ENCODE peak calls at places on chromosomes 2 and 18, in five cellular contexts. Q, I, E, T and O are unnamed samples.

GRCh38 chr18:32201936-32202335 is 12.1 kb downstream of the MEP1B start:
- DNase-seq in E (no peak), T (no peak), Q (no peak), I (no peak), O (no peak)

GRCh38 chr18:5961097-5961827 is 65.9 kb upstream of the TMEM200C start:
- DNase-seq in T (no peak), E (no peak), Q (no peak), I (no peak), O (no peak)

GRCh38 chr2:3738454-3738853 is 35.1 kb downstream of the DCDC2C start:
- DNase-seq in T (peak), Q (peak), E (peak), I (no peak), O (peak)

GRCh38 chr2:239846789-239847676 is 178.1 kb downstream of the NDUFA10 start:
- DNase-seq in Q (no peak), T (no peak), E (no peak), I (no peak), O (no peak)

GRCh38 chr2:120778244-120778643 is 42.6 kb downstream of the GLI2 start:
- DNase-seq in E (no peak), Q (no peak), I (no peak), T (peak), O (no peak)

GRCh38 chr2:64750001-64750816 is 96.5 kb upstream of the SERTAD2 start:
- DNase-seq in E (peak), I (peak), Q (peak), T (peak), O (peak)

GRCh38 chr18:8400193-8400752 is 209.0 kb upstream of the RAB12 start:
- DNase-seq in Q (no peak), E (no peak), I (no peak), T (no peak), O (no peak)

GRCh38 chr2:171523969-171524401 is 1.7 kb downstream of the CYBRD1 start:
- DNase-seq in T (peak), I (no peak), E (peak), Q (peak), O (peak)

GRCh38 chr2:214293593-214293992 is 117.3 kb upstream of the VWC2L start:
- DNase-seq in E (no peak), T (no peak), Q (no peak), I (no peak), O (no peak)

GRCh38 chr2:105369777-105370690 is 28.8 kb downstream of the FHL2 start:
- DNase-seq in E (peak), Q (peak), T (peak), I (peak), O (peak)

GRCh38 chr18:14999085-14999975 is 251.4 kb downstream of the ANKRD30B start:
- DNase-seq in I (no peak), T (no peak), E (no peak), Q (no peak), O (no peak)
- H3K4me3 ChIP-seq in I (no peak), T (no peak), E (no peak), Q (no peak), O (no peak)

GRCh38 chr2:237414056-237414661 is at the start of gene COL6A3:
- DNase-seq in I (no peak), T (peak), Q (peak), E (peak), O (no peak)

GRCh38 chr2:237410949-237411635 is 2.9 kb downstream of the COL6A3 start:
- DNase-seq in Q (no peak), T (peak), E (peak), I (no peak), O (no peak)

GRCh38 chr2:237411683-237412349 is 2.1 kb downstream of the COL6A3 start:
- DNase-seq in I (no peak), E (peak), T (peak), Q (no peak), O (no peak)

GRCh38 chr2:237412646-237413292 is 1.2 kb downstream of the COL6A3 start:
- DNase-seq in E (no peak), T (no peak), Q (no peak), I (no peak), O (no peak)

DNA sequence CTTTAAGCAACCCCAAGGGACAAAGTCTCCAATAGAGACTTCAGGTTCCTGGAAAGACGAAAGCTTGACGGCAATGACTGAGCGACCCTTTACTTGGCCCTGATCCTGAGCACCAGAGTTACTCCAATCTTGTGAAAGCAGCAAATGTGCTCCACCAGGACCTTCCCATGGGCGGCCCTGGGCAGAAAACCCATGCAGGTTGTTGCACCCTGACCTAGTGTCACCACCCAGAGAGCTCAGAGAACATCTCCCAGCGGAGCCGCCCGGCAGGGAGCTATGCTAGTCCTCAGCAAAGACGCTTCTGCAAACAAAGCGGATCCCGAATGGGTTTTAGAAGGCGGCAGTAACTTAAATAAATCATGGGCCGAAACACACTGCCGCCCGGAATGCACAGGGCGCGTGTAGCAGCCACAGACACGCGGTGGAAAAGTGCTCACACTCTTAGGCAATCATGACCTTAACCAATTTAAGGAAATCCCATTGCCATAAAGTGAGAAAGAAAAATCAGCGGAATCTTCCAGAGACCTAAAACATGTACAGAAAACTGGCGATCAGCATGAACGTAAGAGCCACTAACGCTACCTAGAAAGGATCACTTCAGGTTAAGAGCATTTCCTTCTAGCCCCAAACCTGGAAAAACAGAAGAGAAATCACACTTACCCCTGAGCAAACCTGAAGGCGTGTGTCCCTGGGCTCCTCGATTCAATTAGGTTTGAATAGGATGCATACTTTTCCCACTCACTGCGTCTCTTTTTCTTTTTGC is 490 bp downstream of the COL6A3 start:
- DNase-seq in T (peak), E (peak), Q (no peak), I (no peak), O (no peak)
- H3K4me3 ChIP-seq in T (peak), E (peak), Q (no peak), I (no peak), O (no peak)

GRCh38 chr2:233354971-233355574 is 779 bp downstream of the DGKD start:
- DNase-seq in T (peak), Q (peak), E (peak), I (peak), O (peak)

GRCh38 chr2:233358335-233358734 is 4.0 kb downstream of the DGKD start:
- DNase-seq in T (no peak), E (no peak), Q (no peak), I (no peak), O (no peak)

GRCh38 chr2:233355916-233356315 is 1.6 kb downstream of the DGKD start:
- DNase-seq in I (no peak), T (no peak), Q (no peak), E (no peak), O (no peak)

GRCh38 chr2:233358864-233359386 is 4.6 kb downstream of the DGKD start:
- DNase-seq in Q (no peak), I (no peak), T (no peak), E (no peak), O (no peak)

DNA sequence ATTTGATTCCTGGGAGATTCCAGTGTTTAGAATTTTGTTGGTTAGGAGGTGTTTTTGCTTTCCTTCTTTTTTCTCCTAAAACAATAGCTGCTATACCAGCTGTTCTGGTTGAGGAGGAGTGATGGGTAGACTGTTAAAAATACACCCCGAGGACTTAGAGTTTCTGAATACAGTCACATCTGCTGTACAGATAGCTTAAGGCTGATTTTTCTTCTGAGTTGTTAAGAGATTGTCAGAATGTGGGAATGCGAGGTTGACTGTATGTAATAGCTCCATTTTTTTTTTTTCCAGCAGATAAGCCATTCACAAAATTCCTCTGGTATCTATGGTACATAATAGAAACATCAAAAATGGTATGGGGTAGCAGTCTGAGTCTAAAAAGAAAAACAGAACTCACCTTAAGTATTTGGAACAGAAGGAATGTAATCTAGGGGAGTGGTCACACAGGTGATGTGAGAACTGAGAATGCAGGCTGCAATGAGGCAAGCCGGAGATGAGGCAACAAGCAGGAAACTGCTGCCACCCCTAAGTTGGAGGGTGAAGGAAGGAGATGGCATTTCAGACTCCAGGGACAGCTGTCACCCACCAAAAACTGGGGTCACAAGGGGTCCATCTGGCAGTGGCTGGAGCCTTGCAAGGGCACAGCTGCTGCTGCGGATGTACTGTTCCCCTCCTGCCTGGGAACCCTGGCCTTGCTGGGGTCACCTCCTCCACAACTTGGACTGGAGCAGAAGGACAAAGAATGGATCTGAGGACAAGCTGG is 2.4 kb downstream of the DGKD start:
- DNase-seq in T (peak), I (no peak), Q (no peak), E (no peak), O (peak)
- H3K4me3 ChIP-seq in T (no peak), I (no peak), Q (no peak), E (no peak), O (no peak)

DNA sequence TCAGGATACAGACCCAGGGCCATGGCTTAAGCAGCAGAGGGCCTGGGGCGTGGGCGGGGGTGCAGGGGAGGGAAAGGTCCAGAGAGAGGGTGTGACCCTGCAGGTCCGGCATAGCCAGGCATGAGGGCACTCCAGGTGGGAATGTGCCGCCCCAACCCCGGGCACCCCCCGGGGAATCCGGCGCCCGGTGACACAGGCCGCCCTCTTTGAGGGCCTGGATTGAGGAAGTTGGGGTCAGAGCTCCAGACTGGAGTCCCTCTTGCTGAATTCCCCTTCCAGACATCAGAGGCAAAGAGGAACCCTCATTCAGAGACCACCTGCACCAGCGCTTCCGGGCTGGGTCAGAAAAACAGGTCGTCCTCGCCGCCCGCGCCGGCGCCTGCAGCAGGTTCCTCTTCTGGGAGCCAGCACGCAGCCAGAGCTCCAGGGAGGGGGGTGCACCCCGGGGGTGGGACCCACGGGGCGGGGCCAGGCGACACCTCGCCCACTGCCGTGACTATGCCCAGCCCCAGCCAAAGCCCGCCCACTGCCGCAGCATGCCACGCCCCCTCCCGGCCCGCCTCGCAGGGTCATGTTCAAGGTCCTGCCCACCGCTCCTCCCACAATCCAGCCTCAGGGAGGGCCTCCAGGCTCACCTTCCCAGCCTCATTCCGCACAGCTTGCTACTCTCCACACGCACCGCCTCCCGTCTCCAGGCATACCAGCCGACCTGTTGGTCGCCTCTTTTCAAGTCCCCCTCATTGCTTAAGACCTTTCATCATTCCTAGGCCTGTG is 98.3 kb upstream of the ID2 start:
- DNase-seq in Q (peak), I (peak), E (peak), T (no peak), O (peak)
- H3K4me3 ChIP-seq in Q (no peak), I (no peak), E (peak), T (no peak), O (no peak)

DNA sequence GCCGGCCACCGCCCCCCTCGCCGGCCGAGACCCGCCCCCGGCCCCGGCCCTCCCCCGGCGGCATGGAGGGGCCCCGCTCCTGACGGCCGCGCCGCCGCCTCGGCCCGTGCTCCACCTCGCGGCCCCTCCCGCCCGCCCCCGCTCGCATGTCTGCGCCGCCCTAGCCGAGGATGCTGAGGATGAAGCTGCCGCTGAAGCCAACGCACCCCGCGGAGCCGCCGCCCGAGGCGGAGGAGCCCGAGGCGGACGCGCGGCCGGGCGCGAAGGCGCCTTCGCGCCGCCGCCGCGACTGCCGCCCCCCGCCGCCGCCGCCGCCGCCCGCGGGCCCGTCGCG is 397 bp downstream of the ZCCHC2 start:
- DNase-seq in I (no peak), E (no peak), Q (no peak), T (no peak), O (no peak)
- H3K4me3 ChIP-seq in I (no peak), E (peak), Q (peak), T (peak), O (no peak)

GRCh38 chr18:29176681-29177080 is 999.8 kb upstream of the CDH2 start:
- DNase-seq in T (no peak), Q (no peak), I (no peak), E (peak), O (no peak)

GRCh38 chr18:29185801-29186200 is 1008.9 kb upstream of the CDH2 start:
- DNase-seq in E (no peak), T (no peak), I (no peak), Q (no peak), O (no peak)

GRCh38 chr18:29184654-29185053 is 1007.7 kb upstream of the CDH2 start:
- DNase-seq in I (no peak), E (peak), T (no peak), Q (no peak), O (no peak)

DNA sequence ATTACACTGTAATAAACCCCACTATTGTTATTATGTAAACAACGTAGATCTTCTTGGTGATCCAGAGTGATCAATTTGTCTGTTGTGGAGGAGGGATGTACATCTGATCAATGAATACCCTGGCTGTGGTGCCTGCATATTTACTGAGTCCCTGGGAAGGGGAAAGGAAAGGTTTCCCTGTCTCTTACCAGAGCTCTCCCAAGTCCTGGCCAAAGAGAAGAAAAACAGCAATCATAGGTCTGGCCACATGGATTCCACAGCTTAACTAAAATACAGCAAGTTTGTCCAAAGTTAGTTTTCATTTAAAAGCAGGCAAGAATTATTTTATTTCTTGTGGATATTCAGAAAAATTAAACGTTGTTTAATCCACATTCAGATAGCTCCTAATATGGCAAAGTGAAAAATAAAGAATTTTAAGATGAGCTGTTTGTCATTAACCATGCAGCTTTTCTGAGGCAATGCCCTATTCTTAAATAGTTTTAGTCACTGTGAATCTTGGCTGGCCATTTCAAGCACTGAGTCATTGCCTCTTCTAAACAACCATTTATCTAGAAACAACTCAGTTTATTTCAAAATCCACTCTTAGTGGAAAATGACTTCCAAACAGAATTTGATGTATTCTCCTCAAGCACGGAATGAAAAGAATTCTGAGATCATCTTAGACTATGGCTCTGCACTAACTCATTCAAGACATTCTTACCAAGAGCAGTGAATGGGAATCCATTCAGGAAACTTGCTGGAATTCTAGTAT is 1004.4 kb upstream of the CDH2 start:
- DNase-seq in T (peak), Q (peak), I (peak), E (peak), O (peak)
- H3K4me3 ChIP-seq in T (no peak), Q (no peak), I (no peak), E (no peak), O (no peak)

DNA sequence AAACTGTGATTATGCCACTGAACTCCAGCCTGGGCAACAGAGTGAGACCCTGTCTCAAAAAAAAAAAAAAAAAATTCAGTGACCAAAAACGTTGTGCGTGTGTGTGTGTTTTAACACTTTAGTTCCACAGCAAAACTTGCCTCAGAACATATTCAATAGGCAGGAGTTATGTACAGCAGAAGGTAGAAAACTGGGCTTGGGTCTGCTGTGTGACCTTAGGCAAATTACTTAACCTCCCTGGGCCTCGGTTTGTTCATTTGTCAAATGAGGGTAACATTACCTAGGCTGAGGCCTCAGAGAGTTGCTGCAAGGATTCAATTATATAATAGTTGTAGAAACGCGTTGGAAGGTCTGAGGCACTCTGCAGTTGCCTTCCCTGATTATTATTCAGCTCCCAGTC is 10.3 kb upstream of the SCG2 start:
- DNase-seq in Q (no peak), E (no peak), T (no peak), I (no peak), O (no peak)
- H3K4me3 ChIP-seq in Q (no peak), E (peak), T (peak), I (peak), O (peak)

DNA sequence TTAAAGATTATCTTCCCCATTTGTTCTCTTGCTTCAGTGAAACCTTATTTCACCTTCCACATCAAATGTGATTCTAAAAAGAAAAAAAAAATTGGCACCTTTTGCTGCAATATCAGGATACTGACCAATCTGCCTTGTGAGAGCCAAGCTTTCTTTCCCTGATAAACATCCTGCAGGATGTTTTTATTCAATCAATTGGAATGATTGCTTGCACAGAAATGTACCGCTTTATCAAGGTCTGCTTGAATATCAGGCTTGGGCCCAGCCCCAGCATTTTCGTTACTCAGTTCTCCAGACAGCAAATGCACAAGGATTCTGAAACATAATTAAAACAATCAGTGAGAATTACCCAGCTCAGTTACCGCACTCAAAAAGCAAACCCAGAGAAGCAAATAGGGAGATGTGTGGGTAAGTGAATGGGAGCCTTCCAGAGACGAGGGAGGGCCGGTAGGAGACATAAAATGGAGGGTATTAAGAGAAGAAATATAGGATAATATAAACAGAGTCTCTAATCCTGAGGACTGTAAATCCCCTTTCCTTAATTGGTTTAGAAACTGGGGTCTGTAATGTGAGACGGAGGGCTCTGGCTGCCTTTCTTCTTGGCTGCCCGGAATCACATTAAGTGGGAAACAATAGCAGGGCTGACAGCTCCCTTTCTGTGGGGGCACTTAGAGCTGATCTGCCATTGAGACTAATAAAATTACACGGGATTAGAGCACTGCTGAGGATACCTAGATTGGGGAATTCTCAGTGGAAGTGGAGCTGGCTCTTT is 291.8 kb downstream of the ICOS start:
- DNase-seq in Q (no peak), T (no peak), E (no peak), I (peak), O (no peak)
- H3K4me3 ChIP-seq in Q (no peak), T (no peak), E (no peak), I (no peak), O (no peak)

GRCh38 chr2:237699870-237700582 is 72.6 kb downstream of the LRRFIP1 start:
- DNase-seq in T (no peak), Q (no peak), E (no peak), I (no peak), O (no peak)

GRCh38 chr2:237701859-237702370 is 74.5 kb downstream of the LRRFIP1 start:
- DNase-seq in T (no peak), Q (no peak), E (no peak), I (no peak), O (no peak)

GRCh38 chr2:237701033-237701858 is 73.9 kb downstream of the LRRFIP1 start:
- DNase-seq in Q (no peak), T (no peak), I (no peak), E (no peak), O (no peak)

GRCh38 chr2:237702439-237703397 is 75.3 kb downstream of the LRRFIP1 start:
- DNase-seq in Q (peak), E (peak), I (peak), T (peak), O (peak)

GRCh38 chr2:237700583-237701032 is 73.2 kb downstream of the LRRFIP1 start:
- DNase-seq in E (peak), T (peak), I (peak), Q (peak), O (peak)
- H3K4me3 ChIP-seq in E (no peak), T (no peak), I (no peak), Q (no peak), O (no peak)